ENCODE peak calls at places on chromosomes 11 and 22, in eight cellular contexts. B, A, D, S, K, H, P and U are unnamed samples.

GRCh38 chr11:22459053-22459452 is 120.9 kb downstream of the SLC17A6 start:
- DNase-seq in B (no peak), A (no peak), D (peak), S (no peak), K (peak), H (no peak), P (no peak), U (no peak)

GRCh38 chr22:36149464-36149863 is 11.1 kb downstream of the APOL3 start:
- DNase-seq in B (no peak), A (no peak), D (no peak), S (peak), K (peak), H (no peak), P (no peak), U (peak)

GRCh38 chr22:21568207-21569075 is 927 bp downstream of the UBE2L3 start:
- DNase-seq in B (peak), A (no peak), D (no peak), S (peak), K (no peak), H (no peak), P (no peak), U (peak)

GRCh38 chr11:100240051-100240450 is 447.0 kb upstream of the ARHGAP42 start:
- DNase-seq in B (no peak), A (no peak), D (no peak), S (no peak), K (no peak), H (no peak), P (no peak), U (no peak)

GRCh38 chr11:107017104-107017432 is 1.2 kb downstream of the GUCY1A2 start:
- DNase-seq in B (no peak), A (no peak), D (no peak), S (no peak), K (no peak), H (no peak), P (no peak), U (no peak)

GRCh38 chr11:5394091-5394490 is 10.5 kb downstream of the OR51M1 start:
- DNase-seq in B (no peak), A (no peak), D (no peak), S (no peak), K (no peak), H (no peak), P (no peak), U (no peak)

GRCh38 chr22:38033522-38034277 is 23.5 kb upstream of the PICK1 start:
- DNase-seq in B (no peak), A (no peak), D (no peak), S (no peak), K (no peak), H (no peak), P (no peak), U (peak)

GRCh38 chr22:50271519-50271970 is 1.4 kb upstream of the MAPK11 start:
- DNase-seq in B (peak), A (peak), D (no peak), S (peak), K (no peak), H (no peak), P (no peak), U (peak)

GRCh38 chr11:112343368-112344039 is 82.8 kb upstream of the PLET1 start:
- DNase-seq in B (no peak), A (no peak), D (no peak), S (no peak), K (no peak), H (peak), P (no peak), U (no peak)

GRCh38 chr11:133474461-133474860 is 57.8 kb downstream of the OPCML start:
- DNase-seq in B (no peak), A (no peak), D (no peak), S (no peak), K (no peak), H (no peak), P (no peak), U (no peak)

GRCh38 chr11:62610814-62611704 is 1.5 kb downstream of the EML3 start:
- DNase-seq in B (no peak), A (no peak), D (no peak), S (no peak), K (no peak), H (no peak), P (no peak), U (no peak)

GRCh38 chr11:47986742-47987141 is 6.4 kb downstream of the PTPRJ start:
- DNase-seq in B (peak), A (no peak), D (no peak), S (no peak), K (no peak), H (no peak), P (no peak), U (no peak)

GRCh38 chr11:22192289-22192641 is 620 bp upstream of the ANO5 start:
- DNase-seq in B (peak), A (no peak), D (no peak), S (no peak), K (no peak), H (no peak), P (no peak), U (no peak)

GRCh38 chr11:95505927-95506426 is 275.0 kb upstream of the SESN3 start:
- DNase-seq in B (no peak), A (no peak), D (no peak), S (peak), K (no peak), H (no peak), P (no peak), U (peak)

GRCh38 chr22:48740731-48741405 is 1086.8 kb downstream of the BRD1 start:
- DNase-seq in B (no peak), A (no peak), D (no peak), S (no peak), K (no peak), H (no peak), P (no peak), U (no peak)

GRCh38 chr11:45143494-45143893 is 2.9 kb upstream of the PRDM11 start:
- DNase-seq in B (no peak), A (no peak), D (no peak), S (no peak), K (no peak), H (no peak), P (no peak), U (no peak)